ENCODE peak calls at places on chromosomes 13 and 19, in four cellular contexts. One of them, this sample, is unnamed. For H3K4me1, the result is how much of the 10 kb centered on the place peaks cover.

GRCh38 chr19:16185925-16186234 is 670 bp downstream of the FAM32A start:
- DNase-seq in testis: no peak
- DNase-seq in mesendoderm: no peak
- DNase-seq in left ventricle myocardium inferior: no peak
- DNase-seq in this sample: no peak

GRCh38 chr13:21703846-21704245 is 33.0 kb downstream of the FGF9 start:
- DNase-seq in testis: no peak
- DNase-seq in mesendoderm: no peak
- DNase-seq in left ventricle myocardium inferior: no peak
- DNase-seq in this sample: no peak

GRCh38 chr13:24685314-24685713 is 5.1 kb downstream of the ATP12A start:
- DNase-seq in testis: no peak
- DNase-seq in mesendoderm: no peak
- DNase-seq in left ventricle myocardium inferior: no peak
- DNase-seq in this sample: no peak

GRCh38 chr13:70080030-70080429 is 27.6 kb upstream of the ATXN8OS start:
- DNase-seq in testis: no peak
- DNase-seq in mesendoderm: no peak
- DNase-seq in left ventricle myocardium inferior: peak
- DNase-seq in this sample: no peak

GRCh38 chr13:49810825-49811526 is 18.5 kb upstream of the KPNA3 start:
- DNase-seq in testis: peak
- DNase-seq in mesendoderm: no peak
- DNase-seq in left ventricle myocardium inferior: no peak
- DNase-seq in this sample: no peak

GRCh38 chr13:78317030-78317429 is 286.3 kb downstream of the POU4F1 start:
- DNase-seq in testis: no peak
- DNase-seq in mesendoderm: peak
- DNase-seq in left ventricle myocardium inferior: no peak
- DNase-seq in this sample: no peak

GRCh38 chr13:108950333-108951010 is 321.1 kb downstream of the MYO16 start:
- DNase-seq in testis: no peak
- DNase-seq in mesendoderm: no peak
- DNase-seq in left ventricle myocardium inferior: no peak
- DNase-seq in this sample: no peak

GRCh38 chr19:50978772-50979390 is 4.8 kb downstream of the KLK7 start:
- DNase-seq in testis: no peak
- DNase-seq in mesendoderm: no peak
- DNase-seq in left ventricle myocardium inferior: no peak
- DNase-seq in this sample: no peak

GRCh38 chr13:110398564-110399507 is 91.8 kb downstream of the COL4A2 start:
- DNase-seq in testis: no peak
- DNase-seq in mesendoderm: peak
- DNase-seq in left ventricle myocardium inferior: no peak
- DNase-seq in this sample: no peak

GRCh38 chr13:103731959-103732358 is 665.7 kb upstream of the SLC10A2 start:
- DNase-seq in testis: no peak
- DNase-seq in mesendoderm: no peak
- DNase-seq in left ventricle myocardium inferior: no peak
- DNase-seq in this sample: no peak

GRCh38 chr19:47511681-47512080 is 3.2 kb downstream of the NAPA start:
- DNase-seq in testis: no peak
- DNase-seq in mesendoderm: no peak
- DNase-seq in left ventricle myocardium inferior: no peak
- DNase-seq in this sample: no peak

GRCh38 chr19:49691243-49692101 is 556 bp downstream of the CPT1C start:
- DNase-seq in testis: peak
- DNase-seq in mesendoderm: peak
- DNase-seq in left ventricle myocardium inferior: peak
- DNase-seq in this sample: peak

GRCh38 chr13:44120814-44121505 is 241.3 kb downstream of the LACC1 start:
- DNase-seq in testis: no peak
- DNase-seq in mesendoderm: no peak
- DNase-seq in left ventricle myocardium inferior: no peak
- DNase-seq in this sample: no peak

GRCh38 chr13:68984688-68985319 is 1122.8 kb upstream of the ATXN8OS start:
- DNase-seq in testis: peak
- DNase-seq in mesendoderm: no peak
- DNase-seq in left ventricle myocardium inferior: no peak
- DNase-seq in this sample: no peak

GRCh38 chr19:27966390-27966816 is 1246.5 kb downstream of the UQCRFS1 start:
- DNase-seq in testis: no peak
- DNase-seq in mesendoderm: peak
- DNase-seq in left ventricle myocardium inferior: no peak
- DNase-seq in this sample: no peak
- H3K4me1 ChIP-seq in testis: under half
- H3K4me1 ChIP-seq in mesendoderm: under half
- H3K4me1 ChIP-seq in left ventricle myocardium inferior: under half
- H3K4me1 ChIP-seq in this sample: under half

GRCh38 chr19:40803170-40803856 is 4.3 kb downstream of the EGLN2 start:
- DNase-seq in testis: no peak
- DNase-seq in mesendoderm: no peak
- DNase-seq in left ventricle myocardium inferior: no peak
- DNase-seq in this sample: no peak
- H3K4me3 ChIP-seq in testis: no peak
- H3K4me3 ChIP-seq in mesendoderm: no peak
- H3K4me3 ChIP-seq in left ventricle myocardium inferior: peak
- H3K4me3 ChIP-seq in this sample: no peak

DNA sequence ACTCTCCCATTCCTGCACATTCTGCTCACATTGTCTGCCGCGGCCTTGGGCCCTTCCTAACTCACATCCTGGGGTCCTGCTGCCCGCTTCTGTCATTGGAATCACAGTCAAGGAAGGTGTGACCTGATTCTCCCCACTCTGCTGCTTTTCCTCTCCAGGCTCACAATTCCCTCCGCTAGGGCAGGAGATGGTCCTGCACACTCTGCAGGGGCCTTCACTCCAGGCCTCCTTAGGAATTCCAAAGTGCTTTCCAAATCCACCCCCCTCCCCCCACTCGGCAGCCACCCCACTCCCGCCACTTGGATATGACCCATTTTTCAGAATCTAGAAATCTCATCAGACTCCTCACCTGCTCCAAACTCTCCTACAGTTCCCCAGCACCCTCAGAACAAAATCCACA is 3.1 kb upstream of the SLC5A5 start:
- DNase-seq in testis: no peak
- DNase-seq in mesendoderm: no peak
- DNase-seq in left ventricle myocardium inferior: no peak
- DNase-seq in this sample: no peak
- H3K4me1 ChIP-seq in testis: under half
- H3K4me1 ChIP-seq in mesendoderm: under half
- H3K4me1 ChIP-seq in left ventricle myocardium inferior: under half
- H3K4me1 ChIP-seq in this sample: under half

DNA sequence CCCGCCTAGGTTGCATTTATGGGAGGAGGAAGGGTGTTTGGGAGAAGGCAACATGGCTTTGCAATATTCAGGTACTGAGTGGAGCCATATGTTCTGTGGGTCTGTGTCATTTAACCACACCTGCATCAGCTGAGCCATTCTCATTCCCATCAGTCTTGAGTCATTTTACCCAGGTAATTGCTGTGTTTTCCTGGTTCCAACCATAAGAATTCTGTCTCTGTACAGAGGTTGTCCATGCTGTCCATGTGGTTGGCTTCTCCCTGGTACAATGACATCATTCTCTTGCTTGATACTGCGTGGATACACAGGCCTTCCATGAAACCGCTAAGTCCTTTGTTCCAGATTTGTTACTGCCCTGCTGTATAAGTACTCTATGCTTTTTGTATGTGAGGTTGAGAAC is 45.4 kb downstream of the RFC3 start:
- DNase-seq in testis: no peak
- DNase-seq in mesendoderm: no peak
- DNase-seq in left ventricle myocardium inferior: no peak
- DNase-seq in this sample: no peak
- H3K4me3 ChIP-seq in testis: no peak
- H3K4me3 ChIP-seq in mesendoderm: no peak
- H3K4me3 ChIP-seq in left ventricle myocardium inferior: no peak
- H3K4me3 ChIP-seq in this sample: no peak

GRCh38 chr13:40059540-40060232 is 404.2 kb downstream of the COG6 start:
- DNase-seq in testis: no peak
- DNase-seq in mesendoderm: no peak
- DNase-seq in left ventricle myocardium inferior: no peak
- DNase-seq in this sample: no peak

GRCh38 chr13:40058757-40059236 is 403.3 kb downstream of the COG6 start:
- DNase-seq in testis: no peak
- DNase-seq in mesendoderm: no peak
- DNase-seq in left ventricle myocardium inferior: no peak
- DNase-seq in this sample: no peak

GRCh38 chr13:40063278-40063698 is 407.8 kb downstream of the COG6 start:
- DNase-seq in testis: no peak
- DNase-seq in mesendoderm: no peak
- DNase-seq in left ventricle myocardium inferior: peak
- DNase-seq in this sample: no peak

GRCh38 chr13:40061466-40062450 is 406.3 kb downstream of the COG6 start:
- DNase-seq in testis: no peak
- DNase-seq in mesendoderm: no peak
- DNase-seq in left ventricle myocardium inferior: no peak
- DNase-seq in this sample: no peak

GRCh38 chr13:40060318-40061007 is 405.0 kb downstream of the COG6 start:
- DNase-seq in testis: peak
- DNase-seq in mesendoderm: no peak
- DNase-seq in left ventricle myocardium inferior: peak
- DNase-seq in this sample: peak
- H3K4me1 ChIP-seq in testis: under half
- H3K4me1 ChIP-seq in mesendoderm: under half
- H3K4me1 ChIP-seq in left ventricle myocardium inferior: under half
- H3K4me1 ChIP-seq in this sample: under half

DNA sequence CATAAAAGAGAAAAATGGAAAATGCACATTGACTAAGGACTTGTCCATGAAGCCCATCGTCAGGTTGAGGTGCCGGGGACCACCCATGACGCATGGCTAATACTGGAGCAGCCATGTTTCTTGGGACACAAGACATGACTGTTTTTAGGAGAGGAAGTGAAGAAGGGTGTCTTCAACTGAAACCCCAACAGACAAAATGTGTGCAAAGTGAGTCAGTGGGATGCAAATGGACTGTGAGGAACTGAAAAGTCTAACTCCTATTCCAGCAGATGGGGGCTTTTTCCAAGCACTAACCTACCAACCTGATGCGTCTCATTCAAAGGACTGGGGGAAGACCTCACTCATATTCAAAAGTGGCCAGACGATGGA is 459.3 kb downstream of the FOXO1 start:
- DNase-seq in testis: no peak
- DNase-seq in mesendoderm: no peak
- DNase-seq in left ventricle myocardium inferior: no peak
- DNase-seq in this sample: no peak
- H3K4me3 ChIP-seq in testis: no peak
- H3K4me3 ChIP-seq in mesendoderm: no peak
- H3K4me3 ChIP-seq in left ventricle myocardium inferior: no peak
- H3K4me3 ChIP-seq in this sample: no peak

DNA sequence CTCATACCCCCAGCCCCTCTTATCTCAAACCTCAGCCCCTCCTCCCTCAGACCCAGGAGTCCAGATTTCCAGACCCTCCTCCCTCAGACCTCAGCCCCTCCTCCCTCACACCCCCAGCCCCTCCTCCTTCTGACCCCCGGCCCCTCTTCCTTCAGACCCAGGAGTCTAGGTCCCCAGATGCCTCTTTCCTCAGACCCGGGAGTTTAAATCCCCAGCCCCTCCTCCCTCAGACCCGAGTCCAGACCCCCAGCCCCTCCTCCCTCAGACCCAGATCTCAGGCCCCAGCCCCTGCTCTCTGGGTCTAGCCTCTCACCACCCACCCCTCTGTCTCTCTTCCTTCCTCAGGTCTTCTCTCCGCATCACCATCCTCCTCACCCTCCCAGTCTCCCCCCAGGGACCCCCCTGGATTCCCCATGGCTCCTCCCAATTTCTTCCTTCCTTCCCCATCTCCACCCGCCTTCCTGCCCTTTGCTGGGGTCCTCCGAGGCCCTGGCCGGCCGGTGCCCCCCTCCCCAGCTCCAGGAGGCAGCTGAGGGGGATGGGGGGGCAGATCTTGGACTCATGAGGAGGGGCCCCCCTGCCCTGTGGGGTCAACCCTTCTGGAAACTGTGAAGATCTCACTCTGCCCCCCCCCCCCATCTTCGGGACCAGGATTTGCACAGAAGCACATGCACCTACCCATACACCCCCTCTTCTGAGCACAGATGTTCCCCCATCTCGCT is 10.7 kb downstream of the BCL3 start:
- DNase-seq in testis: no peak
- DNase-seq in mesendoderm: no peak
- DNase-seq in left ventricle myocardium inferior: no peak
- DNase-seq in this sample: no peak
- H3K4me1 ChIP-seq in testis: under half
- H3K4me1 ChIP-seq in mesendoderm: under half
- H3K4me1 ChIP-seq in left ventricle myocardium inferior: half or more
- H3K4me1 ChIP-seq in this sample: under half